ENCODE peak calls at places on chromosomes 16 and 17, in nine cellular contexts. One of them, this sample, is unnamed.

GRCh38 chr17:76166168-76166567 is 25.1 kb upstream of the FOXJ1 start:
- DNase-seq in psoas muscle: no peak
- DNase-seq in heart left ventricle: no peak
- DNase-seq in fibroblast of lung: peak; percentile 49
- DNase-seq in uterus: no peak
- DNase-seq in PC-9: no peak
- DNase-seq in mesendoderm: no peak
- DNase-seq in CD8-positive, alpha-beta memory T cell: no peak
- DNase-seq in right lobe of liver: no peak
- DNase-seq in this sample: no peak

GRCh38 chr17:57455063-57455914 is 199.0 kb downstream of the MSI2 start:
- DNase-seq in psoas muscle: no peak
- DNase-seq in heart left ventricle: peak; percentile 72
- DNase-seq in fibroblast of lung: peak; percentile 96
- DNase-seq in uterus: no peak
- DNase-seq in PC-9: no peak
- DNase-seq in mesendoderm: no peak
- DNase-seq in CD8-positive, alpha-beta memory T cell: no peak
- DNase-seq in right lobe of liver: peak; percentile 4
- DNase-seq in this sample: no peak

GRCh38 chr16:19338335-19338734 is 52.8 kb downstream of the CLEC19A start:
- DNase-seq in psoas muscle: no peak
- DNase-seq in heart left ventricle: no peak
- DNase-seq in fibroblast of lung: no peak
- DNase-seq in uterus: no peak
- DNase-seq in PC-9: no peak
- DNase-seq in mesendoderm: peak; percentile 46
- DNase-seq in CD8-positive, alpha-beta memory T cell: no peak
- DNase-seq in right lobe of liver: no peak
- DNase-seq in this sample: no peak

GRCh38 chr16:12646490-12647274 is 157.0 kb downstream of the CPPED1 start:
- DNase-seq in psoas muscle: no peak
- DNase-seq in heart left ventricle: no peak
- DNase-seq in fibroblast of lung: peak; percentile 10
- DNase-seq in uterus: no peak
- DNase-seq in PC-9: no peak
- DNase-seq in mesendoderm: peak; percentile 75
- DNase-seq in CD8-positive, alpha-beta memory T cell: no peak
- DNase-seq in right lobe of liver: peak; percentile 91
- DNase-seq in this sample: no peak

GRCh38 chr17:78117027-78117981 is 11.3 kb downstream of the TMC6 start:
- DNase-seq in psoas muscle: no peak
- DNase-seq in heart left ventricle: peak; percentile 64
- DNase-seq in fibroblast of lung: peak; percentile 20
- DNase-seq in uterus: peak; percentile 14
- DNase-seq in PC-9: no peak
- DNase-seq in mesendoderm: no peak
- DNase-seq in CD8-positive, alpha-beta memory T cell: no peak
- DNase-seq in right lobe of liver: peak; percentile 51
- DNase-seq in this sample: no peak

GRCh38 chr17:6994666-6995246 is 1.1 kb upstream of the ALOX12 start:
- DNase-seq in psoas muscle: no peak
- DNase-seq in heart left ventricle: no peak
- DNase-seq in fibroblast of lung: peak; percentile 11
- DNase-seq in uterus: no peak
- DNase-seq in PC-9: no peak
- DNase-seq in mesendoderm: no peak
- DNase-seq in CD8-positive, alpha-beta memory T cell: no peak
- DNase-seq in right lobe of liver: no peak
- DNase-seq in this sample: no peak

GRCh38 chr16:72989203-72989991 is 58.5 kb downstream of the ZFHX3 start:
- DNase-seq in psoas muscle: no peak
- DNase-seq in heart left ventricle: no peak
- DNase-seq in fibroblast of lung: peak; percentile 96
- DNase-seq in uterus: peak; percentile 36
- DNase-seq in PC-9: peak; percentile 94
- DNase-seq in mesendoderm: no peak
- DNase-seq in CD8-positive, alpha-beta memory T cell: no peak
- DNase-seq in right lobe of liver: no peak
- DNase-seq in this sample: peak; percentile 53

GRCh38 chr16:57627184-57627871 is 1.1 kb upstream of the ADGRG1 start:
- DNase-seq in psoas muscle: no peak
- DNase-seq in heart left ventricle: no peak
- DNase-seq in fibroblast of lung: peak; percentile 91
- DNase-seq in uterus: no peak
- DNase-seq in PC-9: peak; percentile 88
- DNase-seq in mesendoderm: peak; percentile 91
- DNase-seq in CD8-positive, alpha-beta memory T cell: no peak
- DNase-seq in right lobe of liver: no peak
- DNase-seq in this sample: no peak

GRCh38 chr16:59042296-59042695 is 308.2 kb upstream of the GOT2 start:
- DNase-seq in psoas muscle: no peak
- DNase-seq in heart left ventricle: no peak
- DNase-seq in fibroblast of lung: peak; percentile 21
- DNase-seq in uterus: no peak
- DNase-seq in PC-9: no peak
- DNase-seq in mesendoderm: no peak
- DNase-seq in CD8-positive, alpha-beta memory T cell: no peak
- DNase-seq in right lobe of liver: no peak
- DNase-seq in this sample: no peak

GRCh38 chr17:7589204-7589868 is 558 bp downstream of the SOX15 start:
- DNase-seq in psoas muscle: peak; percentile 87
- DNase-seq in heart left ventricle: peak; percentile 91
- DNase-seq in fibroblast of lung: peak; percentile 75
- DNase-seq in uterus: peak; percentile 88
- DNase-seq in PC-9: peak; percentile 72
- DNase-seq in mesendoderm: peak; percentile 91
- DNase-seq in CD8-positive, alpha-beta memory T cell: peak; percentile 37
- DNase-seq in right lobe of liver: peak; percentile 80
- DNase-seq in this sample: no peak

GRCh38 chr16:19696312-19696711 is 21.7 kb downstream of the KNOP1 start:
- DNase-seq in psoas muscle: peak; percentile 74
- DNase-seq in heart left ventricle: peak; percentile 83
- DNase-seq in fibroblast of lung: peak; percentile 90
- DNase-seq in uterus: peak; percentile 80
- DNase-seq in PC-9: peak; percentile 56
- DNase-seq in mesendoderm: no peak
- DNase-seq in CD8-positive, alpha-beta memory T cell: no peak
- DNase-seq in right lobe of liver: peak; percentile 60
- DNase-seq in this sample: peak; percentile 67

GRCh38 chr17:78822552-78822951 is 18.1 kb downstream of the USP36 start:
- DNase-seq in psoas muscle: no peak
- DNase-seq in heart left ventricle: no peak
- DNase-seq in fibroblast of lung: peak; percentile 100
- DNase-seq in uterus: no peak
- DNase-seq in PC-9: no peak
- DNase-seq in mesendoderm: no peak
- DNase-seq in CD8-positive, alpha-beta memory T cell: no peak
- DNase-seq in right lobe of liver: peak; percentile 49
- DNase-seq in this sample: peak; percentile 98

GRCh38 chr16:1457489-1458245 is 13.3 kb upstream of the CCDC154 start:
- DNase-seq in psoas muscle: no peak
- DNase-seq in heart left ventricle: peak; percentile 52
- DNase-seq in fibroblast of lung: no peak
- DNase-seq in uterus: no peak
- DNase-seq in PC-9: no peak
- DNase-seq in mesendoderm: no peak
- DNase-seq in CD8-positive, alpha-beta memory T cell: no peak
- DNase-seq in right lobe of liver: no peak
- DNase-seq in this sample: no peak

GRCh38 chr16:1458336-1458976 is 14.1 kb upstream of the CCDC154 start:
- DNase-seq in psoas muscle: no peak
- DNase-seq in heart left ventricle: no peak
- DNase-seq in fibroblast of lung: no peak
- DNase-seq in uterus: no peak
- DNase-seq in PC-9: no peak
- DNase-seq in mesendoderm: no peak
- DNase-seq in CD8-positive, alpha-beta memory T cell: no peak
- DNase-seq in right lobe of liver: no peak
- DNase-seq in this sample: no peak

GRCh38 chr16:1459967-1460366 is 14.9 kb downstream of the CLCN7 start:
- DNase-seq in psoas muscle: no peak
- DNase-seq in heart left ventricle: no peak
- DNase-seq in fibroblast of lung: no peak
- DNase-seq in uterus: no peak
- DNase-seq in PC-9: no peak
- DNase-seq in mesendoderm: no peak
- DNase-seq in CD8-positive, alpha-beta memory T cell: no peak
- DNase-seq in right lobe of liver: no peak
- DNase-seq in this sample: no peak

GRCh38 chr16:1460602-1461138 is 14.2 kb downstream of the CLCN7 start:
- DNase-seq in psoas muscle: peak; percentile 11
- DNase-seq in heart left ventricle: peak; percentile 44
- DNase-seq in fibroblast of lung: no peak
- DNase-seq in uterus: no peak
- DNase-seq in PC-9: no peak
- DNase-seq in mesendoderm: no peak
- DNase-seq in CD8-positive, alpha-beta memory T cell: no peak
- DNase-seq in right lobe of liver: peak; percentile 40
- DNase-seq in this sample: no peak

DNA sequence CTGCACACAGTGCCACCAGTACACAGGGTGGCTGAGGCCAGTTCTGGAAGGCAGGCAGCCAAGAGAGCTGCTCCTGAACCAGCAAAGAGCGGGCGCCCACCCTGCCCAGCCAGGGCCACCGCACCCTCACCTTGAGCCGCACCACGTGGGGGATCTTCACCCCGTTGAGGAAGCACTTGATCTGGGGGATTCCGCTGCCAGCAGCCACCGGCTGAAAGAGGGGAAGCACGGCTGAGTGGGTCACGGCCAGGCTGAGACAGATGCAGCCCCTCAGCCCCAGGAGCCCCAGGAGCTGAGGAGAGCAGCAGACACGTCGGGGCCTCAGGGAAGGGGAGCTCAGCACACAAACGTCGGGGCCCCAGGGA is 14.6 kb upstream of the CCDC154 start:
- DNase-seq in psoas muscle: no peak
- DNase-seq in heart left ventricle: no peak
- DNase-seq in fibroblast of lung: no peak
- DNase-seq in uterus: no peak
- DNase-seq in PC-9: no peak
- DNase-seq in mesendoderm: no peak
- DNase-seq in CD8-positive, alpha-beta memory T cell: no peak
- DNase-seq in right lobe of liver: no peak
- DNase-seq in this sample: no peak
- H3K27ac ChIP-seq in psoas muscle: no peak overlapping the region
- H3K27ac ChIP-seq in heart left ventricle: no peak overlapping the region
- H3K27ac ChIP-seq in fibroblast of lung: no peak overlapping the region
- H3K27ac ChIP-seq in uterus: no peak overlapping the region
- H3K27ac ChIP-seq in PC-9: no peak overlapping the region
- H3K27ac ChIP-seq in mesendoderm: no peak overlapping the region
- H3K27ac ChIP-seq in CD8-positive, alpha-beta memory T cell: no peak overlapping the region
- H3K27ac ChIP-seq in right lobe of liver: no peak overlapping the region
- H3K27ac ChIP-seq in this sample: no peak overlapping the region

DNA sequence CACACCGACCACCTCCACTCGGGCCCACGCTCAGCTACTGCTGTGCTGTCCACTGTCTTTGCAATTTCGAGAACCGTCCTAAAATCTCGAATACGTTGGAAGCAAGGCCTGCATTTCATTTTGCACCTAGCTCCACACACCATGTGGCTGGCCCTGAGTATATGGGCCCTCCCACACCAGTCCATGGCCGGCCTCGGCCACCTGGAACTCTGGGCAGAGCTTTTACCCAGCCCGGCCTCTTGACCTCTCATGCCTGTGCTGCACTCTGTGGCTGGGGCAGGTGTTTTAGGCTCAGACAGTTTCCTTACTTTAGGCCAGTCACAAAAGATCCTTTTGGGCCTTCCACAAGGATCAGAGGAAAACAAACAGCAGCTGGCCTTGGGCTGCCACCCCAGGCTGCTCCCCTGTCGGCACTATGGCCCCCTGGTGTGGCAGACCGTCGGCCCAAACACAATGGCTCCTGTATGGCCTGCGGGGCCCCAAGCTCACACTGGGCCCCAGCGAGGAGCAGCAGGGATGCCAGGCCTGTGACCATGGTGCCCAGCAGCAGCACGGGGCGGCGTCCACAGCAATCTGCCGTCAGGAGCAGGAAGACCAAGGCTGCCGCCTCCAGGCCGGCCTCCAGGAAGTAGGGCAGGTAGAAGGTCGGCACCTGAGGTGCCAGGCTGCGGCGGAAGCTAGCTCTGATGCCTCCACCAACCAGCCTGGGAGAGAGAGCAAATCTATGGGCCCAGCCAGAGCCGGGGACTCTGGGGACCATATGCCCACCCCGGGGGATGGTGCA is 2.5 kb downstream of the SLC22A31 start:
- DNase-seq in psoas muscle: no peak
- DNase-seq in heart left ventricle: peak; percentile 57
- DNase-seq in fibroblast of lung: no peak
- DNase-seq in uterus: no peak
- DNase-seq in PC-9: no peak
- DNase-seq in mesendoderm: no peak
- DNase-seq in CD8-positive, alpha-beta memory T cell: no peak
- DNase-seq in right lobe of liver: no peak
- DNase-seq in this sample: no peak
- H3K27ac ChIP-seq in psoas muscle: no peak overlapping the region
- H3K27ac ChIP-seq in heart left ventricle: no peak overlapping the region
- H3K27ac ChIP-seq in fibroblast of lung: no peak overlapping the region
- H3K27ac ChIP-seq in uterus: no peak overlapping the region
- H3K27ac ChIP-seq in PC-9: no peak overlapping the region
- H3K27ac ChIP-seq in mesendoderm: no peak overlapping the region
- H3K27ac ChIP-seq in CD8-positive, alpha-beta memory T cell: no peak overlapping the region
- H3K27ac ChIP-seq in right lobe of liver: no peak overlapping the region
- H3K27ac ChIP-seq in this sample: peak overlapping the region; percentile 2

DNA sequence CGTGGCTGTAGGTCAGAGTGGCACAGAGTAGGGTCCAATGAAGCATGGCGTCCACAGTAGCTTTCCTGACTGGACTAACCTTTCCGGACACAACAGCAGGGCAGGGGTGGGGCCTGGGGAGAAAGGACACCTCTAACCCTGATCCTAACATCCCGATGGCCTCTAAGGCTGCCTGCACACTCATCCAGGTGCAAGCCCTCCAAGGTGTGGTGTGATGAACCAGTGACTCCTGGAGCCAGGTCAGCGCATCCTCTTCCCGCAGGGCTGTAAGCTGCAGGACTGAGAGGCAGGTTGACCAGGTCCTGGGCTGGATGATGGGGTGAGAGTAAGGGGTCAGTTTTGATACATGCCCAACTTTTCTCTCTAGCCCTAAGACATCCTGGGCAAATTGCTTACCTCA is 3.1 kb upstream of the ERBB2 start:
- DNase-seq in psoas muscle: no peak
- DNase-seq in heart left ventricle: peak; percentile 33
- DNase-seq in fibroblast of lung: no peak
- DNase-seq in uterus: no peak
- DNase-seq in PC-9: no peak
- DNase-seq in mesendoderm: no peak
- DNase-seq in CD8-positive, alpha-beta memory T cell: no peak
- DNase-seq in right lobe of liver: no peak
- DNase-seq in this sample: no peak
- H3K27ac ChIP-seq in psoas muscle: no peak overlapping the region
- H3K27ac ChIP-seq in heart left ventricle: no peak overlapping the region
- H3K27ac ChIP-seq in fibroblast of lung: no peak overlapping the region
- H3K27ac ChIP-seq in uterus: no peak overlapping the region
- H3K27ac ChIP-seq in PC-9: no peak overlapping the region
- H3K27ac ChIP-seq in mesendoderm: no peak overlapping the region
- H3K27ac ChIP-seq in CD8-positive, alpha-beta memory T cell: no peak overlapping the region
- H3K27ac ChIP-seq in right lobe of liver: no peak overlapping the region
- H3K27ac ChIP-seq in this sample: no peak overlapping the region

DNA sequence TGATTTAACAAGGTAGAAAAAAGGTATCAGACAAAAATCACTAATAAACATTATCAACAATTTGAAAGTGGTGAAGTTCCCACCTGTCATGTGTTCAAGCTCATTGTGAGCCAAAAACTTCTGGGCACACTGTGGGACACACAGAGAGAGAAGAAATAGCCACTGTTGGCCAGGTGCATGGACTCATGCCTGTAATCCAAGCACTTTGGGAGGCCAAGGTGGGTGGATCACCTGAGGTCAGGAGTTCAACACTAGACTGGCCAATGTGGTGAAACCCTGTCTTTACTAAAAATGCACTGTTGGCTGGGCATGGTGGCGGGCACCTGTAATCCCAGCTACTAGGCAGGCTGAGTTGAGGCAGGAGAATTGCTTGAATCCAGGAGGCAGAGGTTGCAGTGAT is 167.4 kb downstream of the TOX3 start:
- DNase-seq in psoas muscle: no peak
- DNase-seq in heart left ventricle: no peak
- DNase-seq in fibroblast of lung: no peak
- DNase-seq in uterus: no peak
- DNase-seq in PC-9: no peak
- DNase-seq in mesendoderm: no peak
- DNase-seq in CD8-positive, alpha-beta memory T cell: no peak
- DNase-seq in right lobe of liver: no peak
- DNase-seq in this sample: no peak
- H3K27ac ChIP-seq in psoas muscle: no peak overlapping the region
- H3K27ac ChIP-seq in heart left ventricle: no peak overlapping the region
- H3K27ac ChIP-seq in fibroblast of lung: no peak overlapping the region
- H3K27ac ChIP-seq in uterus: no peak overlapping the region
- H3K27ac ChIP-seq in PC-9: no peak overlapping the region
- H3K27ac ChIP-seq in mesendoderm: no peak overlapping the region
- H3K27ac ChIP-seq in CD8-positive, alpha-beta memory T cell: no peak overlapping the region
- H3K27ac ChIP-seq in right lobe of liver: no peak overlapping the region
- H3K27ac ChIP-seq in this sample: no peak overlapping the region